ENCODE peak calls at places on chromosomes 3 and 15, in eight cellular contexts. M is lower lobe of right lung, W is IMR-90, A is heart right ventricle, R is breast epithelium, C is dorsolateral prefrontal cortex, Y is mammary epithelial cell, B is stomach. I is an unnamed sample.

GRCh38 chr3:187403768-187404270 is 35.6 kb downstream of the RTP4 start:
- DNase-seq in W (peak; percentile 97), Y (peak; percentile 99), C (no peak), R (no peak), A (no peak), M (no peak), B (no peak), I (peak; percentile 99)

GRCh38 chr15:64144192-64144564 is 7.4 kb upstream of the SNX22 start:
- DNase-seq in M (no peak), W (no peak), B (no peak), C (no peak), R (no peak), Y (no peak), A (no peak), I (no peak)

GRCh38 chr3:142436936-142437585 is 10.8 kb downstream of the XRN1 start:
- DNase-seq in C (no peak), A (no peak), Y (no peak), B (no peak), M (no peak), R (no peak), W (no peak), I (no peak)

GRCh38 chr3:113136071-113136470 is 75.3 kb upstream of the BOC start:
- DNase-seq in R (no peak), M (no peak), C (no peak), B (no peak), W (peak; percentile 27), Y (peak; percentile 17), A (no peak), I (no peak)

GRCh38 chr3:29379097-29379496 is 98.2 kb downstream of the RBMS3 start:
- DNase-seq in R (no peak), A (no peak), W (no peak), M (no peak), Y (no peak), B (no peak), C (no peak), I (no peak)

GRCh38 chr3:94440767-94441493 is 378.1 kb downstream of the NSUN3 start:
- DNase-seq in M (no peak), R (no peak), B (no peak), W (peak; percentile 89), C (no peak), A (no peak), Y (peak; percentile 51), I (peak; percentile 46)

GRCh38 chr3:30576946-30577345 is 29.5 kb upstream of the TGFBR2 start:
- DNase-seq in W (peak; percentile 31), B (no peak), M (no peak), C (no peak), A (no peak), R (no peak), Y (no peak), I (no peak)

GRCh38 chr3:80668100-80668499 is 900.3 kb upstream of the ROBO1 start:
- DNase-seq in Y (no peak), C (no peak), B (no peak), M (no peak), W (no peak), R (no peak), A (no peak), I (no peak)

GRCh38 chr15:89352476-89352875 is 17.9 kb upstream of the POLG start:
- DNase-seq in C (no peak), M (no peak), R (no peak), B (no peak), W (no peak), Y (no peak), A (no peak), I (no peak)

GRCh38 chr3:141959921-141960554 is 83.6 kb downstream of the ATP1B3 start:
- DNase-seq in M (no peak), W (peak; percentile 78), C (no peak), A (no peak), B (no peak), Y (peak; percentile 61), R (no peak), I (peak; percentile 59)

GRCh38 chr3:58041182-58041825 is 33.1 kb downstream of the FLNB start:
- DNase-seq in R (no peak), M (no peak), A (no peak), B (no peak), W (peak; percentile 54), C (no peak), Y (no peak), I (peak; percentile 41)

GRCh38 chr3:177692304-177692703 is 495.0 kb upstream of the TBL1XR1 start:
- DNase-seq in C (no peak), M (no peak), W (no peak), B (no peak), Y (no peak), A (no peak), R (no peak), I (no peak)

GRCh38 chr3:28000608-28001007 is 240.8 kb upstream of the CMC1 start:
- DNase-seq in C (no peak), R (no peak), B (no peak), W (no peak), Y (no peak), M (no peak), A (no peak), I (no peak)

GRCh38 chr15:85094685-85095084 is 113.0 kb downstream of the PDE8A start:
- DNase-seq in M (no peak), A (no peak), R (no peak), Y (peak; percentile 19), C (no peak), W (peak; percentile 74), B (no peak), I (peak; percentile 49)

GRCh38 chr3:107217161-107217560 is 160.1 kb upstream of the CCDC54 start:
- DNase-seq in W (peak; percentile 87), C (no peak), A (no peak), B (no peak), M (no peak), R (no peak), Y (peak; percentile 95), I (peak; percentile 93)
- H3K4me3 ChIP-seq in W (no peak overlapping the region), C (no peak overlapping the region), A (no peak overlapping the region), B (no peak overlapping the region), M (no peak overlapping the region), R (no peak overlapping the region), Y (no peak overlapping the region), I (peak overlapping the region; percentile 13)

DNA sequence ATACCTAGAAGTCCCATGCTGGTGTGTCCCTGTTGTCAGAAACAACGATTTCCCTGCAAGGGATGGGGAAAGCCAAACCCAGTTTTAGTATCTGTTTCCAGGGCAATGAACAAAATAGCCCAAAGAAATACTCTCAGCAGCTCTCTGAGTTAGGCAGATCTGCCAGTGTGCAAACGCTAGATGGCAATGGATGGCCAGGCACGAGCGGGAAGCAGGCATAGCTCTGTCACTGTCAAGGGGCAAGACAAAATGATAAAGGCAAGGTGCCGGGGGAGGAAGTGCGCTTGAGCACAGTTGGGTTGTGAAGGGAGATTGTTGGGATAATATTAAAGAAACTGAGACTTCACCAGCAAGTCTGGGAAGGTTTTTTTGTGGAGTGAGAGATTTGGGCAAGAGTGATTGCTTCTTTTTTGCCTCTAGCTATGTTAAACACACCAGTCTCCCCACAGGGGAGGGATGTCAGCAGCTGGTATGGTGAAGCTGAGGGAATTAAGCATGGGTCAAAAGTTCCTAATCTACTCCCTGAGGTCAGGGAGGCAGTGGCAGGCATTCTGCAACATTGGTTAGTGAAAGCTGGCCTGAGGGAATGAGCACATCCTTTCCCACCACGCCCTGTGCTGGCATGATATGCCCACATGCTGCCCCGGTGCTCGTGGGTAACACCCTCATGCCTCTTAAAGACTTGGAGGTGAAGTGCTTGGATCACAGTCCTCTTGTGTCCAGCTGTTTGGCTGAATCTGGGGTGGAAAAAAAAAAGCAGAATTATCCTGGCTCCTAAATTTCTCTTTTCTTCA is 117.6 kb downstream of the PDCD6IP start:
- DNase-seq in W (peak; percentile 28), M (no peak), R (no peak), C (peak; percentile 58), A (peak; percentile 6), Y (peak; percentile 43), B (no peak), I (no peak)
- TF ChIP-seq CTCF in W (peak; percentile 45), M (no peak), R (no peak), C (peak; percentile 58), A (peak; percentile 31), Y (peak; percentile 38), B (no peak), I (peak; percentile 61)

DNA sequence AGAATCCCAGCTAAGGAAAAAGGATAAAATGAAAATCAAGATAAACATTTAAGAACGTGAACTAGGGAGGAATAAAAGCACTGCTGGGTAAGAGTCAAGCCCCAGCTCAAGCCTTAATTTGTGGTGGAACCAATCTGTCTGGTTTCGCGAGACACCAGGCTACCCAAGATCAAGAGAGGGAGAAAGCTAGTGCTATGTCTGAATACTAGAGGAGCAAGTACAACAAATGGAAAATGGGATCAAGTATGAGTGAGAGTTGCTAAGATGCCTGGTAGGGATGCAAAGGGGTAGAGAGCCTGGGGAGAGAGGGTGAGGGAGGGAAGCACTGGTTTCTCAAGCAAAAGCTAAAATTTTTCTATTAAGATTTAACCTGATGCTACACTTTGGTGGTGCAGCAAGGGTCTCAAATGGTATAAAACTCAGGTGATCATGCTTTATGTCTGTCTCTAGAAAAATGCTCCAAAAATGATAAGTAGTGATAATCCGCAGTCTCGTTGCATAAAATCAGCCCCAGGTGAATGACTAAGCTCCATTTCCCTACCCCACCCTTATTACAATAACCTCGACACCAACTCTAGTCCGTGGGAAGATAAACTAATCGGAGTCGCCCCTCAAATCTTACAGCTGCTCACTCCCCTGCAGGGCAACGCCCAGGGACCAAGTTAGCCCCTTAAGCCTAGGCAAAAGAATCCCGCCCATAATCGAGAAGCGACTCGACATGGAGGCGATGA is 1.7 kb upstream of the SETD5 start:
- DNase-seq in B (no peak), W (no peak), M (no peak), Y (peak; percentile 12), A (no peak), R (no peak), C (no peak), I (no peak)
- H3K27ac ChIP-seq in B (peak overlapping the region; percentile 93), W (peak overlapping the region; percentile 96), M (peak overlapping the region; percentile 98), Y (peak overlapping the region; percentile 87), A (peak overlapping the region; percentile 99), R (peak overlapping the region; percentile 100), C (no peak overlapping the region), I (peak overlapping the region; percentile 97)

GRCh38 chr3:137867611-137868010 is 103.5 kb downstream of the SOX14 start:
- DNase-seq in M (no peak), B (no peak), W (no peak), Y (no peak), R (no peak), A (no peak), C (no peak), I (no peak)
- H3K4me3 ChIP-seq in M (no peak overlapping the region), B (no peak overlapping the region), W (no peak overlapping the region), Y (no peak overlapping the region), R (no peak overlapping the region), A (no peak overlapping the region), C (no peak overlapping the region), I (no peak overlapping the region)

DNA sequence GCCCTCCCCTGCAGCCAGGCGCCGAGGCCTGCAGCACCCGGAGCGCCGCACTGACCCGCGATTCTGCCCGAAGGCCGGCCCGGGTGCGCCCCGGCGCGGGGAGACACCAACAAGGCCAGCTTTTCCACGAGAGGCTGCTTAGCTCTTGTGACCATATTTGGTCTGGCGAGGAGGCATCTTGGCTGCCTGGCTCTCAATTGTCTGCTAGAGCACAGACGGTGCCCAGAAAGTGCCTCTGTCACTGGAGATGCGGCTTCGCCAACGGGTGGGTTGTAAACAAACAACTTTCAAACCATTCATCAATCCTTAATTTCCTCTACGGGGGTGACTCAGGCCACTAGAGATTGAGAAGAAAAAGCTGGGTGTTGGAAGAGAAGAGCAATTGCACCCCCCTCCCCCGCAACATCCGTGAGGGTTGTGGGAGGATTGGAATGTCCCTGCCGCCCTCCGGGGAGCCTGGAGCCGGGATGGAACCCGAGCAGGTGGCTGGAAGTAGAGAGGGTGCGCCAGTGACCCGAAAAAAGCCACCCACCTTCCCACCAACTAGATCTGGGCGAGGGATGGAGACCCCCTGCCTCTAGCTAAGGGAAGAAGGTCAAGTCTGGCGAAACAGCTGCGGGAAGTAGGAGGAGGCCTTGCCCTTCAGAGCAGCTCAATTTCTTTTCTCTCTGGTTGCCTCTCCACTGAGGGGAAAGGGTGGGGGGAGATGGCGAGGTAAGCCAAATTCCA is 783 bp upstream of the WWTR1 start:
- DNase-seq in C (peak; percentile 70), Y (peak; percentile 80), W (peak; percentile 86), R (peak; percentile 71), M (peak; percentile 76), A (peak; percentile 85), B (peak; percentile 70), I (peak; percentile 81)
- TF ChIP-seq CTCF in C (peak; percentile 36), Y (no peak), W (peak; percentile 42), R (no peak), M (peak; percentile 29), A (peak; percentile 12), B (no peak), I (peak; percentile 37)